ENCODE peak calls at places on chromosomes 6 and 20, in nine cellular contexts. F is GM23338; C is WERI-Rb-1; G is HCT116; L is breast epithelium; E is brain microvascular endothelial cell; S is CD4-positive, CD25-positive, alpha-beta regulatory T cell; D is IMR-90; J is psoas muscle. I is an unnamed sample.

GRCh38 chr6:116840091-116840490 is 11.2 kb upstream of the GPRC6A start:
- DNase-seq in F (no peak), C (no peak), G (no peak), L (no peak), E (peak), S (no peak), D (peak), J (no peak), I (no peak)

GRCh38 chr6:112038756-112039430 is 15.0 kb upstream of the CCN6 start:
- DNase-seq in F (no peak), C (no peak), G (no peak), L (no peak), E (no peak), S (no peak), D (no peak), J (no peak), I (no peak)

GRCh38 chr6:33630014-33630413 is 8.9 kb downstream of the ITPR3 start:
- DNase-seq in F (no peak), C (no peak), G (no peak), L (no peak), E (no peak), S (peak), D (no peak), J (no peak), I (no peak)

GRCh38 chr6:14276667-14277404 is 159.3 kb downstream of the CD83 start:
- DNase-seq in F (no peak), C (no peak), G (no peak), L (no peak), E (peak), S (peak), D (peak), J (no peak), I (no peak)

GRCh38 chr20:47370850-47371782 is 14.6 kb upstream of the ZMYND8 start:
- DNase-seq in F (peak), C (no peak), G (no peak), L (no peak), E (no peak), S (no peak), D (no peak), J (no peak), I (peak)

GRCh38 chr6:31049518-31049917 is 39.2 kb downstream of the MUC22 start:
- DNase-seq in F (no peak), C (no peak), G (no peak), L (no peak), E (no peak), S (no peak), D (peak), J (no peak), I (no peak)

GRCh38 chr6:167764215-167764614 is 62.5 kb upstream of the AFDN start:
- DNase-seq in F (no peak), C (no peak), G (no peak), L (no peak), E (no peak), S (no peak), D (no peak), J (no peak), I (no peak)

GRCh38 chr6:151330130-151330715 is 61.1 kb downstream of the ZBTB2 start:
- DNase-seq in F (no peak), C (no peak), G (no peak), L (no peak), E (peak), S (no peak), D (peak), J (no peak), I (no peak)

GRCh38 chr6:157732007-157732406 is 91.0 kb upstream of the SNX9 start:
- DNase-seq in F (no peak), C (no peak), G (no peak), L (no peak), E (no peak), S (no peak), D (no peak), J (no peak), I (peak)

GRCh38 chr20:4610871-4611270 is 110.8 kb upstream of the PRND start:
- DNase-seq in F (no peak), C (no peak), G (no peak), L (no peak), E (no peak), S (no peak), D (no peak), J (no peak), I (no peak)

GRCh38 chr20:41613321-41613720 is 4.9 kb downstream of the CHD6 start:
- DNase-seq in F (peak), C (no peak), G (no peak), L (no peak), E (no peak), S (no peak), D (no peak), J (no peak), I (no peak)

GRCh38 chr6:113690255-113690956 is 166.7 kb upstream of the MARCKS start:
- DNase-seq in F (no peak), C (no peak), G (no peak), L (peak), E (peak), S (peak), D (peak), J (no peak), I (peak)

GRCh38 chr20:46630336-46630735 is 20.9 kb downstream of the SLC13A3 start:
- DNase-seq in F (no peak), C (no peak), G (no peak), L (no peak), E (no peak), S (no peak), D (no peak), J (no peak), I (no peak)

GRCh38 chr20:45538209-45538798 is 978 bp downstream of the WFDC6 start:
- DNase-seq in F (peak), C (peak), G (no peak), L (no peak), E (no peak), S (no peak), D (no peak), J (no peak), I (no peak)

GRCh38 chr6:10896691-10897090 is 9.8 kb downstream of the SYCP2L start:
- DNase-seq in F (no peak), C (no peak), G (no peak), L (no peak), E (no peak), S (no peak), D (no peak), J (no peak), I (no peak)

GRCh38 chr20:19502169-19502568 is 255.9 kb upstream of the RIN2 start:
- DNase-seq in F (no peak), C (no peak), G (no peak), L (no peak), E (no peak), S (no peak), D (no peak), J (peak), I (peak)

GRCh38 chr6:96789871-96790270 is 47.4 kb downstream of the GPR63 start:
- DNase-seq in F (no peak), C (no peak), G (no peak), L (no peak), E (no peak), S (no peak), D (no peak), J (no peak), I (no peak)

GRCh38 chr6:30752164-30752927 is 8.0 kb upstream of the IER3 start:
- DNase-seq in F (no peak), C (no peak), G (peak), L (peak), E (peak), S (no peak), D (peak), J (peak), I (peak)

GRCh38 chr6:46954819-46955520 is 33.2 kb upstream of the ADGRF5 start:
- DNase-seq in F (peak), C (peak), G (no peak), L (no peak), E (no peak), S (no peak), D (no peak), J (no peak), I (peak)

GRCh38 chr20:36802326-36803223 is 29.0 kb upstream of the DSN1 start:
- DNase-seq in F (no peak), C (no peak), G (no peak), L (no peak), E (peak), S (no peak), D (peak), J (no peak), I (no peak)

GRCh38 chr20:60085551-60086132 is 127.4 kb downstream of the CDH26 start:
- DNase-seq in F (peak), C (no peak), G (no peak), L (no peak), E (no peak), S (no peak), D (no peak), J (no peak), I (no peak)

GRCh38 chr6:155227076-155227475 is 36.7 kb upstream of the CLDN20 start:
- DNase-seq in F (peak), C (no peak), G (no peak), L (no peak), E (no peak), S (no peak), D (no peak), J (no peak), I (no peak)

GRCh38 chr6:88548891-88549505 is 382.9 kb upstream of the CNR1 start:
- DNase-seq in F (no peak), C (no peak), G (no peak), L (no peak), E (no peak), S (no peak), D (no peak), J (no peak), I (no peak)

GRCh38 chr6:54877713-54878317 is 31.2 kb downstream of the FAM83B start:
- DNase-seq in F (no peak), C (no peak), G (no peak), L (no peak), E (no peak), S (no peak), D (no peak), J (no peak), I (no peak)

GRCh38 chr6:150876598-150876997 is 11.1 kb downstream of the MTHFD1L start:
- DNase-seq in F (peak), C (no peak), G (no peak), L (peak), E (no peak), S (no peak), D (peak), J (peak), I (peak)

GRCh38 chr20:50379049-50379990 is 130.9 kb upstream of the PTPN1 start:
- DNase-seq in F (no peak), C (no peak), G (no peak), L (peak), E (peak), S (no peak), D (peak), J (peak), I (peak)

GRCh38 chr20:4918473-4918872 is 82.8 kb downstream of the SLC23A2 start:
- DNase-seq in F (no peak), C (no peak), G (no peak), L (no peak), E (no peak), S (no peak), D (no peak), J (no peak), I (no peak)

GRCh38 chr6:91387290-91388062 is 800.6 kb upstream of the MAP3K7 start:
- DNase-seq in F (peak), C (no peak), G (no peak), L (no peak), E (no peak), S (no peak), D (no peak), J (no peak), I (no peak)

GRCh38 chr6:11788043-11788442 is 9.4 kb upstream of the ADTRP start:
- DNase-seq in F (no peak), C (no peak), G (no peak), L (no peak), E (no peak), S (no peak), D (no peak), J (no peak), I (no peak)

GRCh38 chr6:108526739-108527174 is 34.0 kb upstream of the FOXO3 start:
- DNase-seq in F (peak), C (no peak), G (no peak), L (no peak), E (peak), S (peak), D (peak), J (no peak), I (peak)

GRCh38 chr20:59033616-59034165 is 1.6 kb upstream of the ATP5F1E start:
- DNase-seq in F (no peak), C (no peak), G (no peak), L (no peak), E (no peak), S (no peak), D (no peak), J (no peak), I (no peak)
- H3K27ac ChIP-seq in F (no peak), C (no peak), G (peak), L (no peak), E (no peak), S (peak), D (no peak), J (no peak), I (no peak)

GRCh38 chr20:23139524-23139923 is 53.4 kb upstream of the CD93 start:
- DNase-seq in F (no peak), C (no peak), G (no peak), L (no peak), E (no peak), S (no peak), D (no peak), J (no peak), I (no peak)

GRCh38 chr20:23141016-23141415 is 54.9 kb upstream of the CD93 start:
- DNase-seq in F (no peak), C (no peak), G (no peak), L (no peak), E (no peak), S (no peak), D (no peak), J (no peak), I (no peak)

GRCh38 chr20:23142162-23143050 is 56.3 kb upstream of the CD93 start:
- DNase-seq in F (no peak), C (no peak), G (no peak), L (no peak), E (no peak), S (peak), D (no peak), J (no peak), I (no peak)

GRCh38 chr20:23143098-23143497 is 57.0 kb upstream of the CD93 start:
- DNase-seq in F (no peak), C (no peak), G (peak), L (no peak), E (peak), S (peak), D (peak), J (peak), I (peak)

GRCh38 chr20:23141450-23142161 is 55.5 kb upstream of the CD93 start:
- DNase-seq in F (no peak), C (no peak), G (no peak), L (no peak), E (no peak), S (no peak), D (no peak), J (no peak), I (no peak)
- H3K27ac ChIP-seq in F (no peak), C (no peak), G (no peak), L (no peak), E (no peak), S (peak), D (no peak), J (peak), I (no peak)

DNA sequence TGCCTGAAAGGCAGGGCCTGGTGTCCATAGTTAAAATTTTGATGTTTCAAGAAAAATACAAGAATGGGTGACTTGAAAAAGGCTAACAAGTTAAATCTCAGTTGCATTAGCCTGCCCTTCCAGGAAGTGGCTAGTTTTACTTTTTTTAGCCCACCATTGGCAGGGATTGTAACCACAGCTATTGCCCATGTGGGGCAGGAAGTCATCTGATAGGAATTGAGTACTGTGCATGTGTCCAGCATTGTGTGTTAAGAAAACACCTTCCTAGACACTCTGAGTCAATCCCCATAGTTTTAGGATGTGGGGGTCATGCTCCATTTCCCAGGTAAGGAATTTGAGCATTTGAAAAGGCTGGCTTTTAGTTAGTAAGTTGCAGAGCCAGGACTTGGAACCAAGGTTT is 26.9 kb downstream of the LYRM2 start:
- DNase-seq in F (no peak), C (no peak), G (no peak), L (no peak), E (peak), S (peak), D (peak), J (no peak), I (no peak)
- H3K27ac ChIP-seq in F (no peak), C (no peak), G (no peak), L (no peak), E (no peak), S (no peak), D (no peak), J (no peak), I (no peak)

DNA sequence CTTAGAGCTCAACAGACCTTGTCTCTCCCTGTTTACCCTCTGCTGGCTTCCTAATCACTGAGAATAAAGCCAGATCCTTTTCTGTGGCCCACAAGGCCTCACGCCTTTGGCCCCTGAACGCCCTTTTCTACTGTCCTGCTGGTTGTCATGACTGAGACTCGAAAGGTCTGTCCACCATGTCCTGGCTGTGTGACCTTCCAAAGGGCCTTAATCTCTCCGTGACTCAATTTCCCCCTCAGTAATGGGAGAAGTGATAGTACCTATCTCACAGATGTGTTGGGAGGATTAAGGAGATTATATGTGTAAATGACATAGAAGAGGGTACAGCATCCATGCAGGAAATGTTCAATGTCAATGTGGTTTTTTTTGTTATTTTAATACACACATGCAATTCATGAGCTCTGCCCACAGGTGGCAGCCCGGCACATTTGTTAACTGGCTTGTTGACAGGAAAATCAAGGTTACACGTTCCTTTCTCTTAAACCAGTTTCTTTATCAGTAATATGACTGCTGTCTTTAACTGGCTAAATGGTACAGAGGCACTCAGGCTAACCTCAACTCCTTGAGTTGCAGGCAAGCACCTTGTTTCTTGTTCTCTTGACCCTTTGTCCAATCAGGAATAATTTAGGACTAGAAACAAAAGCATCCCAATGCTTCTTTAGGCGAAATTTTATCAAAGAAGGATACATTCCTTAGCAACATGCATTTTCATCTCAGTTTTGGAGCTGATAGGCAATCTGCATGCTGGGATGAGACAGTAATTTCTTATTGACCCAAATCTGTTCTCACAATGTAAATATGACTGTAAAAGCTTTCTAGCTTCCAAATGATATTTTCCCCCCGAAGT is 16.6 kb downstream of the SLC22A1 start:
- DNase-seq in F (peak), C (peak), G (peak), L (no peak), E (peak), S (peak), D (peak), J (no peak), I (peak)
- H3K27ac ChIP-seq in F (no peak), C (no peak), G (no peak), L (no peak), E (peak), S (no peak), D (no peak), J (no peak), I (no peak)

GRCh38 chr6:25014375-25014774 is 78.6 kb upstream of the RIPOR2 start:
- DNase-seq in F (no peak), C (no peak), G (no peak), L (no peak), E (no peak), S (no peak), D (no peak), J (no peak), I (no peak)
- H3K27ac ChIP-seq in F (no peak), C (no peak), G (no peak), L (peak), E (no peak), S (peak), D (peak), J (no peak), I (no peak)

GRCh38 chr20:63021356-63022321 is 14.9 kb upstream of the BHLHE23 start:
- DNase-seq in F (no peak), C (no peak), G (no peak), L (no peak), E (no peak), S (no peak), D (no peak), J (no peak), I (no peak)
- H3K27ac ChIP-seq in F (no peak), C (no peak), G (no peak), L (no peak), E (no peak), S (no peak), D (no peak), J (no peak), I (no peak)

GRCh38 chr6:170287371-170287876 is 3.5 kb downstream of the DLL1 start:
- DNase-seq in F (no peak), C (no peak), G (no peak), L (no peak), E (no peak), S (no peak), D (no peak), J (no peak), I (no peak)

GRCh38 chr6:170286934-170287265 is 4.0 kb downstream of the DLL1 start:
- DNase-seq in F (peak), C (no peak), G (no peak), L (no peak), E (no peak), S (no peak), D (no peak), J (no peak), I (no peak)

GRCh38 chr6:170286246-170286933 is 4.5 kb downstream of the DLL1 start:
- DNase-seq in F (no peak), C (peak), G (no peak), L (no peak), E (no peak), S (no peak), D (no peak), J (no peak), I (peak)

GRCh38 chr6:170289108-170289931 is 1.6 kb downstream of the DLL1 start:
- DNase-seq in F (peak), C (no peak), G (no peak), L (no peak), E (no peak), S (peak), D (no peak), J (no peak), I (no peak)

GRCh38 chr6:170288091-170288631 is 2.7 kb downstream of the DLL1 start:
- DNase-seq in F (no peak), C (no peak), G (no peak), L (no peak), E (no peak), S (no peak), D (no peak), J (no peak), I (no peak)
- H3K27ac ChIP-seq in F (no peak), C (no peak), G (no peak), L (no peak), E (no peak), S (no peak), D (no peak), J (no peak), I (no peak)

I was measured in SJCRH30.